ENCODE peak calls at places on chromosomes 4 and X, in eight cellular contexts. N is IMR-90; E is Peyer's patch; T is neuronal stem cell; V is CD4-positive, alpha-beta T cell; M is heart left ventricle; R is stomach; W is upper lobe of left lung. I is an unnamed sample. For H3K9me3, the result is how much of the 10 kb centered on the place peaks cover.

GRCh38 chrX:120781416-120781815 is 94.2 kb downstream of the CT47B1 start:
- DNase-seq in N (no peak), E (no peak), T (no peak), V (no peak), M (no peak), R (no peak), W (no peak), I (no peak)

GRCh38 chr4:39118034-39118658 is 56.1 kb downstream of the KLHL5 start:
- DNase-seq in N (no peak), E (no peak), T (no peak), V (no peak), M (no peak), R (no peak), W (no peak), I (no peak)

GRCh38 chr4:78428996-78429395 is 122.6 kb upstream of the ANXA3 start:
- DNase-seq in N (no peak), E (no peak), T (no peak), V (no peak), M (no peak), R (no peak), W (no peak), I (no peak)

GRCh38 chr4:174999407-174999806 is 81.2 kb downstream of the ADAM29 start:
- DNase-seq in N (no peak), E (no peak), T (no peak), V (no peak), M (no peak), R (no peak), W (no peak), I (no peak)

GRCh38 chrX:9706426-9706825 is 59.2 kb downstream of the GPR143 start:
- DNase-seq in N (no peak), E (no peak), T (no peak), V (no peak), M (no peak), R (no peak), W (no peak), I (no peak)

GRCh38 chr4:55609393-55609821 is 17.4 kb upstream of the PDCL2 start:
- DNase-seq in N (peak), E (no peak), T (no peak), V (no peak), M (no peak), R (no peak), W (no peak), I (no peak)

GRCh38 chr4:76624271-76624681 is 189.2 kb downstream of the SHROOM3 start:
- DNase-seq in N (peak), E (no peak), T (peak), V (no peak), M (peak), R (no peak), W (no peak), I (no peak)

GRCh38 chr4:4619821-4620220 is 78.0 kb upstream of the STX18 start:
- DNase-seq in N (no peak), E (no peak), T (no peak), V (no peak), M (no peak), R (no peak), W (no peak), I (no peak)

GRCh38 chr4:74039065-74039763 is 725 bp upstream of the CXCL3 start:
- DNase-seq in N (peak), E (no peak), T (no peak), V (no peak), M (no peak), R (no peak), W (no peak), I (no peak)

GRCh38 chr4:176540814-176541213 is 221.0 kb downstream of the SPCS3 start:
- DNase-seq in N (no peak), E (no peak), T (no peak), V (no peak), M (no peak), R (no peak), W (no peak), I (no peak)

GRCh38 chr4:87007345-87008181 is 72.8 kb downstream of the AFF1 start:
- DNase-seq in N (peak), E (peak), T (peak), V (peak), M (peak), R (peak), W (no peak), I (peak)

GRCh38 chrX:78029663-78030062 is 60.2 kb upstream of the PGAM4 start:
- DNase-seq in N (peak), E (no peak), T (peak), V (no peak), M (no peak), R (no peak), W (no peak), I (no peak)

GRCh38 chrX:67544281-67544680 is 460 bp downstream of the AR start:
- DNase-seq in N (no peak), E (peak), T (peak), V (no peak), M (peak), R (peak), W (no peak), I (peak)

GRCh38 chrX:121642415-121642814 is 595.0 kb downstream of the GLUD2 start:
- DNase-seq in N (no peak), E (no peak), T (no peak), V (no peak), M (no peak), R (no peak), W (no peak), I (no peak)

GRCh38 chrX:112820364-112821308 is 20.0 kb downstream of the AMOT start:
- DNase-seq in N (no peak), E (no peak), T (no peak), V (no peak), M (no peak), R (no peak), W (no peak), I (no peak)

GRCh38 chr4:32775049-32775448 is 2054.9 kb downstream of the PCDH7 start:
- DNase-seq in N (no peak), E (no peak), T (peak), V (no peak), M (no peak), R (no peak), W (no peak), I (no peak)

GRCh38 chr4:105957680-105958079 is 62.4 kb downstream of the NPNT start:
- DNase-seq in N (no peak), E (no peak), T (no peak), V (no peak), M (no peak), R (no peak), W (no peak), I (no peak)

GRCh38 chr4:3339566-3339965 is 46.7 kb downstream of the RGS12 start:
- DNase-seq in N (no peak), E (no peak), T (no peak), V (no peak), M (no peak), R (no peak), W (no peak), I (no peak)

GRCh38 chr4:121696140-121696640 is 590 bp downstream of the ANXA5 start:
- DNase-seq in N (peak), E (peak), T (no peak), V (peak), M (peak), R (peak), W (peak), I (peak)

GRCh38 chrX:112785323-112785722 is 55.3 kb downstream of the AMOT start:
- DNase-seq in N (no peak), E (no peak), T (no peak), V (no peak), M (no peak), R (no peak), W (no peak), I (no peak)

GRCh38 chr4:29861307-29861706 is 858.9 kb upstream of the PCDH7 start:
- DNase-seq in N (no peak), E (no peak), T (no peak), V (no peak), M (no peak), R (no peak), W (no peak), I (no peak)

GRCh38 chr4:134544303-134544761 is 342.7 kb upstream of the PABPC4L start:
- DNase-seq in N (no peak), E (no peak), T (no peak), V (no peak), M (no peak), R (no peak), W (no peak), I (no peak)

GRCh38 chr4:8060632-8061031 is 98.0 kb downstream of the ABLIM2 start:
- DNase-seq in N (no peak), E (no peak), T (no peak), V (no peak), M (no peak), R (no peak), W (no peak), I (no peak)

GRCh38 chrX:29071525-29071924 is 484.3 kb downstream of the IL1RAPL1 start:
- DNase-seq in N (no peak), E (no peak), T (no peak), V (no peak), M (no peak), R (no peak), W (no peak), I (no peak)

GRCh38 chr4:148778980-148779675 is 336.9 kb upstream of the NR3C2 start:
- DNase-seq in N (peak), E (no peak), T (no peak), V (no peak), M (no peak), R (no peak), W (no peak), I (no peak)

GRCh38 chr4:38654273-38654672 is 9.7 kb upstream of the KLF3 start:
- DNase-seq in N (no peak), E (no peak), T (no peak), V (peak), M (no peak), R (no peak), W (no peak), I (no peak)

GRCh38 chrX:15930585-15930984 is 76.0 kb upstream of the AP1S2 start:
- DNase-seq in N (peak), E (no peak), T (no peak), V (no peak), M (no peak), R (no peak), W (no peak), I (no peak)

GRCh38 chr4:41458689-41459088 is 79.3 kb upstream of the LIMCH1 start:
- DNase-seq in N (no peak), E (no peak), T (no peak), V (no peak), M (no peak), R (no peak), W (no peak), I (no peak)

GRCh38 chrX:150127216-150127615 is 188.9 kb upstream of the EOLA2 start:
- DNase-seq in N (no peak), E (no peak), T (no peak), V (no peak), M (no peak), R (no peak), W (no peak), I (no peak)

GRCh38 chr4:26088433-26088928 is 174.5 kb downstream of the SMIM20 start:
- DNase-seq in N (peak), E (no peak), T (no peak), V (no peak), M (no peak), R (no peak), W (no peak), I (no peak)

GRCh38 chr4:128298129-128298758 is 10.6 kb upstream of the PGRMC2 start:
- DNase-seq in N (no peak), E (peak), T (no peak), V (no peak), M (no peak), R (peak), W (no peak), I (no peak)

GRCh38 chrX:68261060-68261672 is 172.1 kb downstream of the OPHN1 start:
- DNase-seq in N (peak), E (no peak), T (no peak), V (no peak), M (no peak), R (no peak), W (no peak), I (no peak)

GRCh38 chr4:337932-338758 is 531 bp downstream of the ZNF141 start:
- DNase-seq in N (peak), E (no peak), T (no peak), V (peak), M (peak), R (peak), W (peak), I (peak)

GRCh38 chr4:336893-337142 is 796 bp upstream of the ZNF141 start:
- DNase-seq in N (no peak), E (no peak), T (no peak), V (no peak), M (no peak), R (no peak), W (no peak), I (no peak)

GRCh38 chr4:337143-337931 is at the start of gene ZNF141:
- DNase-seq in N (peak), E (peak), T (peak), V (peak), M (peak), R (peak), W (peak), I (peak)

GRCh38 chr4:336099-336892 is 1.3 kb upstream of the ZNF141 start:
- DNase-seq in N (no peak), E (peak), T (peak), V (no peak), M (peak), R (no peak), W (peak), I (peak)

DNA sequence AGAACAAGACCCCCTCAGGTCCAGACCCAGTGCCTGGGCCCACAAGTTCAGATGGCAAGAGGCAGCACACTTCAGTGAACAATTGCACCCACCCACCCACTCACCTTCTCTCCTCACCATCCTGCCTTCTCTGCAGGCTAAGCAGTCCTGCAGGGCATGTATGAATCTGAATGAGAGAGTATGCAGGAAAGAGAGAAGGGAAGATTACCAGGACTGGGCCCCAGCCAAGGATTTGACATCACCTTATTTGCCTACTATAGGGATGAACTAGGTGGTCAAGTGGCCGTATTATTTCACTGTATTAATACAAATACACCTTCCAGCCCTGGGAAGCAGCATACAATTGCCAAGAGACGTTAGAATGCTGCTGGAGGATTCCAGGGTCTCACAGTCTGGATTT is 2.1 kb upstream of the ZNF141 start:
- DNase-seq in N (no peak), E (no peak), T (no peak), V (no peak), M (no peak), R (no peak), W (no peak), I (no peak)
- H3K9me3 ChIP-seq in N (under half), E (under half), T (under half), V (under half), M (under half), R (under half), W (under half), I (under half)

GRCh38 chr4:168925789-168926490 is 84.1 kb downstream of the CBR4 start:
- DNase-seq in N (no peak), E (no peak), T (no peak), V (no peak), M (no peak), R (no peak), W (no peak), I (no peak)
- H3K9me3 ChIP-seq in N (under half), E (under half), T (under half), V (under half), M (under half), R (under half), W (under half), I (under half)

GRCh38 chrX:155434906-155435743 is 23.3 kb downstream of the F8A3 start:
- DNase-seq in N (no peak), E (no peak), T (no peak), V (no peak), M (no peak), R (no peak), W (no peak), I (no peak)

GRCh38 chrX:155441097-155441496 is 17.3 kb downstream of the F8A3 start:
- DNase-seq in N (no peak), E (no peak), T (no peak), V (no peak), M (no peak), R (no peak), W (no peak), I (no peak)

DNA sequence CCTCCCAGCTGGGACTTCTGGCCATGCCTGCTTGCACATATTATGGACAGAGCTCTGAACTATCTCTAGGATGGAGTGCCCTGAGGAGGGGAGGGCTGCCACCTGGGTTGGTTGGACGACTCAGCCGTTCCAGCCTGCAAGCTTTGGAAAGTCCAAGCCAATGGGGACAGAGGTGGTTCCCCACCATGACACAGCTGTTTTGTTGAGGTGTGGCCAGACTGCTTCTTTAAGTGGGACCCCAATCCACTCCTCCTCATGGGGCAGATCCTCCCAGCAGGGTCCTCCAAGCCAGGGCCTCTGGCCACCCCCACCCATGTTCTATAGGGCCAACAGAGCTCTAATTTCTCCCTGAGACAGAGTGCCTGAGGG is 22.7 kb downstream of the F8A3 start:
- DNase-seq in N (no peak), E (no peak), T (no peak), V (no peak), M (no peak), R (no peak), W (no peak), I (no peak)
- H3K9me3 ChIP-seq in N (under half), E (under half), T (under half), V (under half), M (under half), R (under half), W (under half), I (under half)

GRCh38 chrX:1451251-1451675 is 1.4 kb downstream of the ASMTL start:
- DNase-seq in N (no peak), E (peak), T (no peak), V (no peak), M (no peak), R (no peak), W (no peak), I (peak)
- H3K9me3 ChIP-seq in N (under half), E (under half), T (under half), V (under half), M (under half), R (under half), W (under half), I (under half)

GRCh38 chr4:154341448-154341847 is 150.2 kb downstream of the DCHS2 start:
- DNase-seq in N (no peak), E (no peak), T (no peak), V (no peak), M (no peak), R (no peak), W (no peak), I (no peak)

GRCh38 chr4:154344686-154345085 is 146.9 kb downstream of the DCHS2 start:
- DNase-seq in N (no peak), E (no peak), T (no peak), V (no peak), M (no peak), R (no peak), W (peak), I (no peak)

GRCh38 chr4:154349829-154350228 is 141.8 kb downstream of the DCHS2 start:
- DNase-seq in N (no peak), E (no peak), T (no peak), V (no peak), M (no peak), R (no peak), W (no peak), I (no peak)

GRCh38 chr4:154348657-154349056 is 142.9 kb downstream of the DCHS2 start:
- DNase-seq in N (no peak), E (no peak), T (no peak), V (no peak), M (no peak), R (no peak), W (no peak), I (no peak)

DNA sequence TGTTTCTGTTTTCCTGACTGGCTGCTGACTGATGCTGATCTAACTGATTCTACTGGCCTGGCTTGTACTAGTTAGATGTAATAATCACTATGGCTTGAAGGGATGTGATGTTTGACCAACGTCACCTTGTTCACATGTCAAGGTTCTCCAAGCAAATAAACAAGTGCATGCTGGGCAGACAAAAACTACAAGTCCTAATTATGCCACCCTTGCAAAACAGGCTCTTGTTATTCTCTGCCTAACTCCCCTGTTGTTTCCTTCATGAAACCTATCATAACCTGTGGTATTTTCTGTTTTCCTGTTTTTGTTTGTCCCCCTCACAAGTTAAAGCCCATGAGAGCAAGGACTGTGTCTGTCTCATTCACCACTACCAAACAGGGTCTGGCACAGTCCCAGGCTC is 146.2 kb downstream of the DCHS2 start:
- DNase-seq in N (no peak), E (no peak), T (no peak), V (no peak), M (no peak), R (no peak), W (no peak), I (no peak)
- H3K9me3 ChIP-seq in N (under half), E (under half), T (under half), V (under half), M (under half), R (under half), W (under half), I (under half)

DNA sequence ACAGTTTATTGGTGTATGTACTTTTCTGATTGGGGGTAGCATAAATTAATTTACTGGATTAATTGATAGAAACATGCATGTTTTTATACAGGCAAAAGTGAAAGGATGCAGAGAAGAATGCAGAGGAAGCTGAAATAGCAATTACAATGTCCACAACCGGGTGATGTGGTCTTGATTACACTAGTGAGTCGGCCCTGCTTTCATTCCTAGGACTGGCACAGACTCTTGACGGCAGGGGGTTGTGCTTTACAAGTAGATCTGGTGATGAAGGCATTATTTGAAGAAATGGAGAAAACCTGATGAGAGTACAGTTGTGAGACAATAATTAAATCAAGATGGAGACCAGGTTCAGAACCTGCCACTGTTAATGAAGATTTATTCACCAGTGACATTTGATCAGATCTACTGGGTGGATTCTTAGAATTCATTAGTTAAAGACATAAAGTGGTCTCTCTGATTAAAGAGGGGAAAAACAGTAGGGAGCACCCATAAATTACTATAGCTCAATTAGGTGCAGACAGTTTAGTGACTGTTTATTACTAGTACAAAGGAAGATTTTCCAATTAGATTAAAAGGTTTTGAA is 747.2 kb downstream of the STPG2 start:
- DNase-seq in N (no peak), E (no peak), T (no peak), V (no peak), M (no peak), R (no peak), W (no peak), I (no peak)
- H3K9me3 ChIP-seq in N (under half), E (under half), T (under half), V (under half), M (under half), R (under half), W (under half), I (under half)

DNA sequence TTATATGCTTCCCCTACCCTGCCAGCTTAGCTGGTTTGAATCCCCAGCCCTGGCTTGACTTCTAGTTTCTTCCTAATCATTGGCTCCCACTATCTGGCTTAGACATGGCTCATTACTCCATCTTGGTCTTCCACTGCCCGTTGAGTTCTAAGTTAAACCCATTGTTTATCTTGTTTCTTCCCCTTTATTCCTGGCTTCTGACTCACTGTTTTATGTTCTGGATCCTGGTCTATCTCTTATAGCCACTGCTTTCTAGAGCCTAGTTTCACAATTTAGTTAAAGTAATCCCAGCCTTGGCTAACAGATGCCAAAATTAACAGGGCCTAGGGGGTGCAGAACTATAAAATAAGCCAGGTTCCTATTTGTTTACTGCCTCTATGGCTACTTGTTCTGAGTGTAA is 120.9 kb downstream of the ARHGEF9 start:
- DNase-seq in N (peak), E (no peak), T (no peak), V (no peak), M (no peak), R (no peak), W (no peak), I (no peak)
- H3K9me3 ChIP-seq in N (under half), E (under half), T (under half), V (under half), M (under half), R (under half), W (under half), I (under half)

GRCh38 chr4:71974681-71975080 is 57.1 kb upstream of the NPFFR2 start:
- DNase-seq in N (peak), E (no peak), T (no peak), V (no peak), M (no peak), R (no peak), W (no peak), I (no peak)
- H3K9me3 ChIP-seq in N (under half), E (under half), T (under half), V (under half), M (under half), R (under half), W (under half), I (under half)